ENCODE peak calls at places on chromosomes 11 and 22, in nine cellular contexts. One of them, this sample, is unnamed.

GRCh38 chr11:8988329-8989234 is 15.2 kb downstream of the NRIP3 start:
- DNase-seq in upper lobe of right lung: no peak
- DNase-seq in fibroblast of lung: no peak
- DNase-seq in stomach: no peak
- DNase-seq in right lobe of liver: no peak
- DNase-seq in mucosa of descending colon: no peak
- DNase-seq in thyroid gland: no peak
- DNase-seq in tibial nerve: no peak
- DNase-seq in endothelial cell of umbilical vein: no peak
- DNase-seq in this sample: no peak

GRCh38 chr11:122671270-122671906 is 15.9 kb downstream of the UBASH3B start:
- DNase-seq in upper lobe of right lung: no peak
- DNase-seq in fibroblast of lung: peak; percentile 72
- DNase-seq in stomach: no peak
- DNase-seq in right lobe of liver: no peak
- DNase-seq in mucosa of descending colon: no peak
- DNase-seq in thyroid gland: no peak
- DNase-seq in tibial nerve: no peak
- DNase-seq in endothelial cell of umbilical vein: no peak
- DNase-seq in this sample: no peak

GRCh38 chr22:17172172-17172833 is 13.2 kb upstream of the HDHD5 start:
- DNase-seq in upper lobe of right lung: peak; percentile 70
- DNase-seq in fibroblast of lung: no peak
- DNase-seq in stomach: no peak
- DNase-seq in right lobe of liver: peak; percentile 62
- DNase-seq in mucosa of descending colon: peak; percentile 50
- DNase-seq in thyroid gland: peak; percentile 70
- DNase-seq in tibial nerve: no peak
- DNase-seq in endothelial cell of umbilical vein: no peak
- DNase-seq in this sample: no peak

GRCh38 chr22:22171357-22172218 is 73.0 kb upstream of the VPREB1 start:
- DNase-seq in upper lobe of right lung: no peak
- DNase-seq in fibroblast of lung: no peak
- DNase-seq in stomach: no peak
- DNase-seq in right lobe of liver: peak; percentile 45
- DNase-seq in mucosa of descending colon: no peak
- DNase-seq in thyroid gland: no peak
- DNase-seq in tibial nerve: no peak
- DNase-seq in endothelial cell of umbilical vein: no peak
- DNase-seq in this sample: peak; percentile 40

GRCh38 chr22:25048659-25049657 is 96.4 kb downstream of the KIAA1671 start:
- DNase-seq in upper lobe of right lung: peak; percentile 75
- DNase-seq in fibroblast of lung: peak; percentile 61
- DNase-seq in stomach: peak; percentile 70
- DNase-seq in right lobe of liver: peak; percentile 65
- DNase-seq in mucosa of descending colon: peak; percentile 74
- DNase-seq in thyroid gland: peak; percentile 75
- DNase-seq in tibial nerve: peak; percentile 61
- DNase-seq in endothelial cell of umbilical vein: peak; percentile 63
- DNase-seq in this sample: peak; percentile 63

GRCh38 chr11:126989942-126990715 is 10.4 kb downstream of the KIRREL3 start:
- DNase-seq in upper lobe of right lung: peak; percentile 86
- DNase-seq in fibroblast of lung: peak; percentile 53
- DNase-seq in stomach: peak; percentile 72
- DNase-seq in right lobe of liver: peak; percentile 72
- DNase-seq in mucosa of descending colon: peak; percentile 78
- DNase-seq in thyroid gland: peak; percentile 63
- DNase-seq in tibial nerve: peak; percentile 65
- DNase-seq in endothelial cell of umbilical vein: peak; percentile 35
- DNase-seq in this sample: peak; percentile 84

GRCh38 chr11:34600339-34601084 is 20.4 kb upstream of the EHF start:
- DNase-seq in upper lobe of right lung: peak; percentile 76
- DNase-seq in fibroblast of lung: no peak
- DNase-seq in stomach: peak; percentile 87
- DNase-seq in right lobe of liver: peak; percentile 55
- DNase-seq in mucosa of descending colon: peak; percentile 80
- DNase-seq in thyroid gland: no peak
- DNase-seq in tibial nerve: no peak
- DNase-seq in endothelial cell of umbilical vein: no peak
- DNase-seq in this sample: peak; percentile 86

GRCh38 chr22:31625661-31626426 is 36.2 kb downstream of the PISD start:
- DNase-seq in upper lobe of right lung: no peak
- DNase-seq in fibroblast of lung: no peak
- DNase-seq in stomach: peak; percentile 62
- DNase-seq in right lobe of liver: no peak
- DNase-seq in mucosa of descending colon: peak; percentile 19
- DNase-seq in thyroid gland: peak; percentile 52
- DNase-seq in tibial nerve: peak; percentile 49
- DNase-seq in endothelial cell of umbilical vein: peak; percentile 82
- DNase-seq in this sample: no peak

GRCh38 chr22:22408731-22409696 is 99.5 kb downstream of the ZNF280B start:
- DNase-seq in upper lobe of right lung: no peak
- DNase-seq in fibroblast of lung: peak; percentile 9
- DNase-seq in stomach: no peak
- DNase-seq in right lobe of liver: no peak
- DNase-seq in mucosa of descending colon: no peak
- DNase-seq in thyroid gland: peak; percentile 31
- DNase-seq in tibial nerve: peak; percentile 20
- DNase-seq in endothelial cell of umbilical vein: no peak
- DNase-seq in this sample: peak; percentile 58

GRCh38 chr11:67396587-67397398 is 4.9 kb downstream of the PPP1CA start:
- DNase-seq in upper lobe of right lung: no peak
- DNase-seq in fibroblast of lung: no peak
- DNase-seq in stomach: no peak
- DNase-seq in right lobe of liver: no peak
- DNase-seq in mucosa of descending colon: no peak
- DNase-seq in thyroid gland: no peak
- DNase-seq in tibial nerve: no peak
- DNase-seq in endothelial cell of umbilical vein: no peak
- DNase-seq in this sample: no peak

GRCh38 chr11:93279911-93280347 is 50.6 kb upstream of the DEUP1 start:
- DNase-seq in upper lobe of right lung: no peak
- DNase-seq in fibroblast of lung: no peak
- DNase-seq in stomach: no peak
- DNase-seq in right lobe of liver: no peak
- DNase-seq in mucosa of descending colon: no peak
- DNase-seq in thyroid gland: no peak
- DNase-seq in tibial nerve: no peak
- DNase-seq in endothelial cell of umbilical vein: no peak
- DNase-seq in this sample: no peak

GRCh38 chr11:86703992-86704391 is 31.6 kb upstream of the ME3 start:
- DNase-seq in upper lobe of right lung: no peak
- DNase-seq in fibroblast of lung: no peak
- DNase-seq in stomach: no peak
- DNase-seq in right lobe of liver: no peak
- DNase-seq in mucosa of descending colon: no peak
- DNase-seq in thyroid gland: no peak
- DNase-seq in tibial nerve: no peak
- DNase-seq in endothelial cell of umbilical vein: no peak
- DNase-seq in this sample: no peak

GRCh38 chr11:31812392-31813241 is 1.5 kb upstream of the PAX6 start:
- DNase-seq in upper lobe of right lung: no peak
- DNase-seq in fibroblast of lung: no peak
- DNase-seq in stomach: no peak
- DNase-seq in right lobe of liver: no peak
- DNase-seq in mucosa of descending colon: no peak
- DNase-seq in thyroid gland: no peak
- DNase-seq in tibial nerve: no peak
- DNase-seq in endothelial cell of umbilical vein: peak; percentile 22
- DNase-seq in this sample: no peak

GRCh38 chr11:113614097-113614496 is 92.0 kb downstream of the TMPRSS5 start:
- DNase-seq in upper lobe of right lung: no peak
- DNase-seq in fibroblast of lung: no peak
- DNase-seq in stomach: no peak
- DNase-seq in right lobe of liver: no peak
- DNase-seq in mucosa of descending colon: no peak
- DNase-seq in thyroid gland: no peak
- DNase-seq in tibial nerve: no peak
- DNase-seq in endothelial cell of umbilical vein: no peak
- DNase-seq in this sample: no peak

GRCh38 chr22:19056951-19057401 is 65.2 kb downstream of the DGCR2 start:
- DNase-seq in upper lobe of right lung: peak; percentile 48
- DNase-seq in fibroblast of lung: no peak
- DNase-seq in stomach: peak; percentile 20
- DNase-seq in right lobe of liver: no peak
- DNase-seq in mucosa of descending colon: no peak
- DNase-seq in thyroid gland: no peak
- DNase-seq in tibial nerve: no peak
- DNase-seq in endothelial cell of umbilical vein: no peak
- DNase-seq in this sample: no peak

GRCh38 chr11:80651004-80651403 is 1210.2 kb upstream of the TENM4 start:
- DNase-seq in upper lobe of right lung: no peak
- DNase-seq in fibroblast of lung: no peak
- DNase-seq in stomach: no peak
- DNase-seq in right lobe of liver: no peak
- DNase-seq in mucosa of descending colon: no peak
- DNase-seq in thyroid gland: no peak
- DNase-seq in tibial nerve: no peak
- DNase-seq in endothelial cell of umbilical vein: no peak
- DNase-seq in this sample: no peak

GRCh38 chr22:27888310-27888709 is 30.7 kb downstream of the PITPNB start:
- DNase-seq in upper lobe of right lung: no peak
- DNase-seq in fibroblast of lung: no peak
- DNase-seq in stomach: no peak
- DNase-seq in right lobe of liver: no peak
- DNase-seq in mucosa of descending colon: no peak
- DNase-seq in thyroid gland: no peak
- DNase-seq in tibial nerve: no peak
- DNase-seq in endothelial cell of umbilical vein: no peak
- DNase-seq in this sample: no peak

GRCh38 chr11:27420217-27420616 is 52.4 kb downstream of the LGR4 start:
- DNase-seq in upper lobe of right lung: no peak
- DNase-seq in fibroblast of lung: no peak
- DNase-seq in stomach: no peak
- DNase-seq in right lobe of liver: no peak
- DNase-seq in mucosa of descending colon: no peak
- DNase-seq in thyroid gland: no peak
- DNase-seq in tibial nerve: no peak
- DNase-seq in endothelial cell of umbilical vein: no peak
- DNase-seq in this sample: no peak

GRCh38 chr11:69442012-69442806 is 39.3 kb upstream of the LINC01488 start:
- DNase-seq in upper lobe of right lung: no peak
- DNase-seq in fibroblast of lung: no peak
- DNase-seq in stomach: no peak
- DNase-seq in right lobe of liver: no peak
- DNase-seq in mucosa of descending colon: no peak
- DNase-seq in thyroid gland: no peak
- DNase-seq in tibial nerve: no peak
- DNase-seq in endothelial cell of umbilical vein: no peak
- DNase-seq in this sample: peak; percentile 44

GRCh38 chr22:37930270-37930951 is 23.0 kb downstream of the C22orf23 start:
- DNase-seq in upper lobe of right lung: no peak
- DNase-seq in fibroblast of lung: peak; percentile 40
- DNase-seq in stomach: no peak
- DNase-seq in right lobe of liver: no peak
- DNase-seq in mucosa of descending colon: no peak
- DNase-seq in thyroid gland: peak; percentile 16
- DNase-seq in tibial nerve: peak; percentile 30
- DNase-seq in endothelial cell of umbilical vein: no peak
- DNase-seq in this sample: no peak
- TF ChIP-seq CTCF in upper lobe of right lung: peak; percentile 46
- TF ChIP-seq CTCF in fibroblast of lung: peak; percentile 60
- TF ChIP-seq CTCF in stomach: peak; percentile 42
- TF ChIP-seq CTCF in right lobe of liver: no peak
- TF ChIP-seq CTCF in mucosa of descending colon: no peak
- TF ChIP-seq CTCF in thyroid gland: no peak
- TF ChIP-seq CTCF in tibial nerve: peak; percentile 50
- TF ChIP-seq CTCF in endothelial cell of umbilical vein: peak; percentile 36
- TF ChIP-seq CTCF in this sample: peak; percentile 28

GRCh38 chr22:40415531-40416266 is 45.3 kb downstream of the SGSM3 start:
- DNase-seq in upper lobe of right lung: peak; percentile 57
- DNase-seq in fibroblast of lung: no peak
- DNase-seq in stomach: no peak
- DNase-seq in right lobe of liver: no peak
- DNase-seq in mucosa of descending colon: peak; percentile 34
- DNase-seq in thyroid gland: no peak
- DNase-seq in tibial nerve: no peak
- DNase-seq in endothelial cell of umbilical vein: peak; percentile 25
- DNase-seq in this sample: no peak

GRCh38 chr22:40416636-40417035 is 46.2 kb downstream of the SGSM3 start:
- DNase-seq in upper lobe of right lung: peak; percentile 40
- DNase-seq in fibroblast of lung: no peak
- DNase-seq in stomach: no peak
- DNase-seq in right lobe of liver: no peak
- DNase-seq in mucosa of descending colon: peak; percentile 16
- DNase-seq in thyroid gland: peak; percentile 77
- DNase-seq in tibial nerve: no peak
- DNase-seq in endothelial cell of umbilical vein: no peak
- DNase-seq in this sample: no peak

GRCh38 chr22:40414838-40415505 is 44.6 kb downstream of the SGSM3 start:
- DNase-seq in upper lobe of right lung: no peak
- DNase-seq in fibroblast of lung: no peak
- DNase-seq in stomach: no peak
- DNase-seq in right lobe of liver: no peak
- DNase-seq in mucosa of descending colon: peak; percentile 45
- DNase-seq in thyroid gland: no peak
- DNase-seq in tibial nerve: no peak
- DNase-seq in endothelial cell of umbilical vein: no peak
- DNase-seq in this sample: no peak

GRCh38 chr22:40417041-40417440 is 46.6 kb downstream of the SGSM3 start:
- DNase-seq in upper lobe of right lung: peak; percentile 46
- DNase-seq in fibroblast of lung: no peak
- DNase-seq in stomach: no peak
- DNase-seq in right lobe of liver: no peak
- DNase-seq in mucosa of descending colon: no peak
- DNase-seq in thyroid gland: no peak
- DNase-seq in tibial nerve: no peak
- DNase-seq in endothelial cell of umbilical vein: no peak
- DNase-seq in this sample: no peak

GRCh38 chr22:40416267-40416570 is 45.8 kb downstream of the SGSM3 start:
- DNase-seq in upper lobe of right lung: peak; percentile 49
- DNase-seq in fibroblast of lung: no peak
- DNase-seq in stomach: no peak
- DNase-seq in right lobe of liver: no peak
- DNase-seq in mucosa of descending colon: peak; percentile 26
- DNase-seq in thyroid gland: no peak
- DNase-seq in tibial nerve: no peak
- DNase-seq in endothelial cell of umbilical vein: no peak
- DNase-seq in this sample: no peak
- H3K4me1 ChIP-seq in upper lobe of right lung: peaks cover 12% of the 10 kb centered on the region
- H3K4me1 ChIP-seq in fibroblast of lung: peaks cover 5% of the 10 kb centered on the region
- H3K4me1 ChIP-seq in stomach: no peaks in the 10 kb centered on the region
- H3K4me1 ChIP-seq in right lobe of liver: no peaks in the 10 kb centered on the region
- H3K4me1 ChIP-seq in mucosa of descending colon: no peaks in the 10 kb centered on the region
- H3K4me1 ChIP-seq in thyroid gland: peaks cover 12% of the 10 kb centered on the region
- H3K4me1 ChIP-seq in tibial nerve: peaks cover 4% of the 10 kb centered on the region
- H3K4me1 ChIP-seq in endothelial cell of umbilical vein: no peaks in the 10 kb centered on the region
- H3K4me1 ChIP-seq in this sample: no peaks in the 10 kb centered on the region

GRCh38 chr11:66336234-66337102 is at the start of gene RIN1:
- DNase-seq in upper lobe of right lung: peak; percentile 78
- DNase-seq in fibroblast of lung: peak; percentile 98
- DNase-seq in stomach: peak; percentile 75
- DNase-seq in right lobe of liver: peak; percentile 70
- DNase-seq in mucosa of descending colon: peak; percentile 76
- DNase-seq in thyroid gland: no peak
- DNase-seq in tibial nerve: no peak
- DNase-seq in endothelial cell of umbilical vein: peak; percentile 85
- DNase-seq in this sample: peak; percentile 87
- TF ChIP-seq CTCF in upper lobe of right lung: peak; percentile 36
- TF ChIP-seq CTCF in fibroblast of lung: no peak
- TF ChIP-seq CTCF in stomach: no peak
- TF ChIP-seq CTCF in right lobe of liver: peak; percentile 36
- TF ChIP-seq CTCF in mucosa of descending colon: no peak
- TF ChIP-seq CTCF in thyroid gland: no peak
- TF ChIP-seq CTCF in tibial nerve: peak; percentile 29
- TF ChIP-seq CTCF in endothelial cell of umbilical vein: peak; percentile 3
- TF ChIP-seq CTCF in this sample: peak; percentile 52

GRCh38 chr11:23644443-23644842 is 784.2 kb upstream of the CCDC179 start:
- DNase-seq in upper lobe of right lung: no peak
- DNase-seq in fibroblast of lung: no peak
- DNase-seq in stomach: no peak
- DNase-seq in right lobe of liver: no peak
- DNase-seq in mucosa of descending colon: no peak
- DNase-seq in thyroid gland: no peak
- DNase-seq in tibial nerve: no peak
- DNase-seq in endothelial cell of umbilical vein: no peak
- DNase-seq in this sample: no peak
- H3K4me1 ChIP-seq in upper lobe of right lung: no peaks in the 10 kb centered on the region
- H3K4me1 ChIP-seq in fibroblast of lung: no peaks in the 10 kb centered on the region
- H3K4me1 ChIP-seq in stomach: no peaks in the 10 kb centered on the region
- H3K4me1 ChIP-seq in right lobe of liver: no peaks in the 10 kb centered on the region
- H3K4me1 ChIP-seq in mucosa of descending colon: no peaks in the 10 kb centered on the region
- H3K4me1 ChIP-seq in thyroid gland: no peaks in the 10 kb centered on the region
- H3K4me1 ChIP-seq in tibial nerve: no peaks in the 10 kb centered on the region
- H3K4me1 ChIP-seq in endothelial cell of umbilical vein: no peaks in the 10 kb centered on the region
- H3K4me1 ChIP-seq in this sample: no peaks in the 10 kb centered on the region

This sample was measured in Caco-2.